ENCODE peak calls at places on chromosomes 5 and 9, in four cellular contexts. A is M059J, K is RWPE1, Z is ELF-1. L is an unnamed sample.
A peak's percentile ranks its signal among the peaks of the same experiment; 100 is the strongest.

GRCh38 chr9:81826541-81826906 is 101.7 kb upstream of the SPATA31D4 start:
- DNase-seq in A (no peak), K (no peak), Z (no peak), L (no peak)

GRCh38 chr9:134592018-134592818 is 49.4 kb upstream of the COL5A1 start:
- DNase-seq in A (peak; percentile 94), K (peak; percentile 55), Z (no peak), L (no peak)

GRCh38 chr5:132277971-132278964 is 15.9 kb upstream of the SLC22A4 start:
- DNase-seq in A (no peak), K (no peak), Z (no peak), L (no peak)

GRCh38 chr5:81397169-81397568 is 3.2 kb upstream of the ACOT12 start:
- DNase-seq in A (peak; percentile 61), K (no peak), Z (no peak), L (no peak)

GRCh38 chr5:109689740-109690455 is at the start of gene MAN2A1:
- DNase-seq in A (peak; percentile 77), K (peak; percentile 78), Z (peak; percentile 67), L (peak; percentile 55)

GRCh38 chr5:96572864-96573512 is 89.2 kb upstream of the CAST start:
- DNase-seq in A (peak; percentile 99), K (peak; percentile 97), Z (no peak), L (peak; percentile 93)

GRCh38 chr5:137086289-137086838 is 412.8 kb downstream of the SPOCK1 start:
- DNase-seq in A (no peak), K (no peak), Z (no peak), L (no peak)

GRCh38 chr5:64900618-64901017 is 131.9 kb downstream of the CWC27 start:
- DNase-seq in A (no peak), K (no peak), Z (no peak), L (peak; percentile 52)

L was measured in PC-3.